ENCODE peak calls at places on chromosomes 5 and 9, in nine cellular contexts. X is heart left ventricle; F is cardiac muscle cell; B is ovary; I is CD4-positive, CD25-positive, alpha-beta regulatory T cell; T is right lobe of liver; S is endothelial cell of umbilical vein; K is pancreas; Y is DND-41. U is an unnamed sample. For H3K4me1, the result is how much of the 10 kb centered on the place peaks cover.

GRCh38 chr5:171201285-171201684 is 107.8 kb upstream of the TLX3 start:
- DNase-seq in S (no peak), B (no peak), F (no peak), Y (peak), K (no peak), X (no peak), I (no peak), T (no peak), U (no peak)

GRCh38 chr5:174312641-174313040 is 267.1 kb downstream of the NSG2 start:
- DNase-seq in S (no peak), F (no peak), T (no peak), K (no peak), X (no peak), I (no peak), Y (no peak), B (no peak), U (no peak)

GRCh38 chr5:172793577-172794488 is 22.8 kb upstream of the DUSP1 start:
- DNase-seq in B (no peak), K (no peak), Y (no peak), F (no peak), I (no peak), S (no peak), X (no peak), T (no peak), U (peak)

GRCh38 chr5:93343570-93343969 is 237.4 kb downstream of the NR2F1-AS1 start:
- DNase-seq in F (no peak), I (no peak), T (no peak), Y (no peak), B (no peak), S (no peak), X (no peak), K (no peak), U (no peak)

GRCh38 chr5:79093762-79094161 is 17.8 kb upstream of the BHMT start:
- DNase-seq in X (no peak), F (no peak), T (no peak), K (no peak), Y (no peak), I (no peak), S (no peak), B (no peak), U (no peak)

GRCh38 chr5:170534177-170534576 is 30.4 kb downstream of the KCNIP1 start:
- DNase-seq in Y (no peak), S (no peak), F (no peak), T (no peak), B (no peak), X (no peak), I (no peak), K (no peak), U (no peak)

GRCh38 chr9:128412120-128412790 is 8.4 kb upstream of the CERCAM start:
- DNase-seq in Y (peak), K (peak), F (peak), B (no peak), I (peak), S (peak), X (no peak), T (no peak), U (peak)

GRCh38 chr5:6725448-6725847 is 12.2 kb downstream of the TENT4A start:
- DNase-seq in Y (no peak), B (no peak), F (no peak), K (no peak), I (no peak), T (no peak), S (no peak), X (no peak), U (no peak)

GRCh38 chr5:36606437-36607113 is at the start of gene SLC1A3:
- DNase-seq in X (peak), I (peak), F (peak), T (peak), S (peak), Y (no peak), B (peak), K (peak), U (peak)

GRCh38 chr5:107779472-107779871 is 108.7 kb upstream of the EFNA5 start:
- DNase-seq in K (no peak), T (no peak), X (no peak), I (no peak), F (no peak), B (no peak), S (no peak), Y (no peak), U (no peak)

GRCh38 chr5:54243483-54244080 is 66.8 kb downstream of the ARL15 start:
- DNase-seq in Y (peak), I (peak), S (peak), F (peak), T (no peak), X (no peak), B (no peak), K (peak), U (peak)

GRCh38 chr9:123377211-123377971 is 21.4 kb downstream of the CRB2 start:
- DNase-seq in K (no peak), F (no peak), X (no peak), I (no peak), Y (no peak), S (no peak), B (no peak), T (no peak), U (no peak)

GRCh38 chr5:65774346-65774745 is 52.3 kb downstream of the NLN start:
- DNase-seq in B (no peak), S (no peak), F (peak), I (no peak), X (no peak), T (no peak), Y (no peak), K (no peak), U (peak)

GRCh38 chr5:100546041-100546440 is 10.9 kb downstream of the FAM174A start:
- DNase-seq in T (no peak), B (no peak), X (no peak), I (no peak), F (no peak), S (no peak), Y (no peak), K (no peak), U (no peak)

GRCh38 chr9:131734165-131734610 is 5.7 kb downstream of the RAPGEF1 start:
- DNase-seq in T (peak), F (peak), S (peak), K (no peak), B (no peak), I (peak), Y (peak), X (peak), U (peak)

GRCh38 chr5:28344803-28345433 is 1306.5 kb upstream of the CDH9 start:
- DNase-seq in T (no peak), F (peak), B (no peak), X (no peak), Y (no peak), S (peak), K (no peak), I (peak), U (peak)

GRCh38 chr5:476102-476813 is 33.3 kb downstream of the EXOC3 start:
- DNase-seq in X (peak), Y (no peak), K (no peak), T (peak), F (no peak), S (no peak), B (peak), I (no peak), U (no peak)

GRCh38 chr9:83440641-83441040 is 97.6 kb downstream of the FRMD3 start:
- DNase-seq in X (no peak), I (no peak), F (peak), Y (no peak), B (no peak), K (no peak), T (no peak), S (no peak), U (no peak)

GRCh38 chr5:54360089-54360488 is 49.7 kb upstream of the ARL15 start:
- DNase-seq in Y (no peak), K (no peak), B (no peak), X (no peak), S (no peak), T (no peak), F (peak), I (no peak), U (peak)

GRCh38 chr9:108956098-108956533 is 21.9 kb downstream of the ABITRAM start:
- DNase-seq in S (no peak), B (no peak), T (no peak), F (no peak), I (no peak), Y (no peak), K (no peak), X (no peak), U (no peak)

GRCh38 chr5:73485715-73486114 is 12.5 kb upstream of the BTF3 start:
- DNase-seq in B (no peak), Y (no peak), K (no peak), I (no peak), X (no peak), S (no peak), T (no peak), F (no peak), U (peak)

GRCh38 chr5:10555134-10555733 is 8.6 kb upstream of the ANKRD33B start:
- DNase-seq in S (peak), T (no peak), Y (no peak), K (no peak), F (no peak), B (no peak), I (no peak), X (no peak), U (peak)

GRCh38 chr9:14766299-14766698 is 43.8 kb upstream of the CER1 start:
- DNase-seq in X (no peak), K (no peak), B (no peak), I (no peak), Y (no peak), F (no peak), S (no peak), T (no peak), U (no peak)

GRCh38 chr5:104283158-104283557 is 720.6 kb upstream of the NUDT12 start:
- DNase-seq in Y (no peak), T (no peak), X (no peak), K (no peak), F (no peak), I (no peak), B (no peak), S (no peak), U (no peak)

GRCh38 chr5:53490747-53491146 is 10.3 kb downstream of the FST start:
- DNase-seq in B (no peak), Y (no peak), I (no peak), F (peak), K (no peak), S (peak), X (no peak), T (no peak), U (peak)

GRCh38 chr5:145495741-145496140 is 339.4 kb downstream of the PRELID2 start:
- DNase-seq in S (peak), F (peak), X (no peak), I (no peak), K (no peak), T (no peak), B (no peak), Y (no peak), U (peak)

GRCh38 chr5:172146748-172147092 is 41.3 kb downstream of the STK10 start:
- DNase-seq in T (no peak), F (no peak), I (no peak), B (no peak), S (no peak), X (no peak), K (no peak), Y (no peak), U (no peak)

GRCh38 chr5:12845549-12846159 is 941.4 kb upstream of the CTNND2 start:
- DNase-seq in T (no peak), X (no peak), S (no peak), Y (peak), B (no peak), K (no peak), F (no peak), I (no peak), U (no peak)

GRCh38 chr5:12854386-12854785 is 950.1 kb upstream of the CTNND2 start:
- DNase-seq in F (no peak), S (no peak), Y (no peak), I (no peak), K (no peak), B (no peak), X (no peak), T (peak), U (no peak)

GRCh38 chr5:12848709-12849108 is 944.5 kb upstream of the CTNND2 start:
- DNase-seq in B (no peak), I (no peak), X (no peak), S (no peak), T (no peak), K (no peak), Y (no peak), F (no peak), U (no peak)
- H3K4me1 ChIP-seq in B (under half), I (under half), X (under half), S (under half), T (under half), K (under half), Y (under half), F (under half), U (under half)

DNA sequence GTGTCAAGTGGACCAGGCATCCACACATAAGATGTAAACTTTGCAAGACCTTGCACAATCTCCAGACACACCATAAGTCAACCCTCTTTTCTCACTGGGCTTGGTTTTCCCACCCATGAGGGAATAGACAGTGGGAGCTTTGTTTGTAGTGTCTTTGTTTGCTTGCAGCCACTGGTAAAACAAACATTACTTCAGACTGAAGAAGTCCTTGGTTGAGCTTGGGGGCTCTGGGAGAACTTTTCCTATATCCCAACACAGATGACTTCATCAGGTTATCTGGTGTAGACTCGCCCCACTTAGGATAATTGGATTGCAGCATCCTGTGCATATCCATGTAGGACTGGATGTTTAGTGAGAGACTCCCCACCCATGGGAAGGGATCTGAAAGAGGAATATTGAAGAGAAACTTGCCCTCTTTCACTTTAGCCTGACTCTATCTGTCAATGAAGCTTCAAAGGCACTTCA is 11.5 kb upstream of the ADGRV1 start:
- DNase-seq in F (no peak), Y (no peak), S (no peak), X (no peak), T (no peak), B (no peak), K (no peak), I (no peak), U (no peak)
- H3K4me3 ChIP-seq in F (no peak), Y (no peak), S (no peak), X (no peak), T (no peak), B (no peak), K (no peak), I (no peak), U (no peak)

DNA sequence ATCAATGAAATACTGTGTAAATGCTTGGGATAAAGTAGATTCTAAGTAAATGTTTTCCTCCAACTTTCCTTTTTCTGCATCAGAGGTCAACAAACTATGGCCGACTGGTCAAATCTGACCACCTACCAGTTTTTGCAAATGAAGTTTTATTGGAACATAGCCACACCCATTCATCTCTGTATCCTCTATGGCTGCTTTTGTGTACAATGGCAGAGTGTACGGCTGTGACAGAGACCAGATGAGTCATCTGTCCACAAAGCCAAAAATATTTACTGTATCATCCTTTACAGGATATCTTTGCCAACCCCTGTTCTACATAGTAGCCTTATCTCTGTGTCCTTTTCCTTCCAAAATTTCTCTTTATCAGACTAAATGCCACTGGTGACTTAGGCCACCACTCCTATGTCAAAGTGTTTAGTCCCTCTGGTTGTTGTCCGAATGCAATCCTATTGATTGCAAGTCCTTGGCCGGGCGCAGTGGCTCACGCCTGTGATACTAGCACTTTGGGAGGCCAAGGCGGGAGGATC is 218.4 kb upstream of the KLF4 start:
- DNase-seq in I (no peak), K (no peak), F (peak), S (no peak), T (peak), Y (no peak), B (no peak), X (no peak), U (no peak)
- H3K4me1 ChIP-seq in I (under half), K (under half), F (under half), S (under half), T (under half), Y (under half), B (under half), X (under half), U (under half)

GRCh38 chr5:132820162-132820754 is 7.2 kb downstream of the SOWAHA start:
- DNase-seq in I (peak), Y (peak), F (peak), B (peak), X (peak), S (peak), K (peak), T (peak), U (peak)
- H3K4me3 ChIP-seq in I (no peak), Y (no peak), F (no peak), B (no peak), X (no peak), S (no peak), K (no peak), T (no peak), U (no peak)

GRCh38 chr9:129484325-129485000 is 136.4 kb downstream of the C9orf50 start:
- DNase-seq in S (no peak), B (peak), Y (no peak), T (no peak), F (no peak), X (no peak), K (no peak), I (no peak), U (no peak)
- H3K4me1 ChIP-seq in S (under half), B (under half), Y (under half), T (under half), F (half or more), X (half or more), K (under half), I (half or more), U (half or more)

GRCh38 chr5:180806351-180807011 is 3.9 kb upstream of the MGAT1 start:
- DNase-seq in K (peak), B (peak), X (no peak), I (no peak), Y (no peak), S (no peak), F (no peak), T (no peak), U (no peak)
- H3K4me3 ChIP-seq in K (no peak), B (no peak), X (no peak), I (peak), Y (no peak), S (no peak), F (no peak), T (peak), U (peak)